ENCODE peak calls at places on chromosomes 11 and 22, in ten cellular contexts. G is stimulated activated CD4-positive, alpha-beta T cell treated with anti-CD3 and anti-CD28 coated beads, Interleukin-2, amount 100 ng/mL, for 24 hours; M is CD8-positive, alpha-beta T cell; P is non-pigmented ciliary epithelial cell; U is fibroblast of pulmonary artery; A is fibroblast of the conjunctiva; F is AG08395; N is RPMI7951; E is NCI-H510A treated with DMSO at 0.1 percent for 48 hours; I is T-helper 17 cell. Z is an unnamed sample.

GRCh38 chr11:15911377-15912044 is 444.8 kb downstream of the SOX6 start:
- DNase-seq in G (no peak), M (no peak), P (no peak), U (peak), A (no peak), F (no peak), N (no peak), E (peak), I (no peak), Z (no peak)

GRCh38 chr11:125062931-125063428 is at the start of gene SLC37A2:
- DNase-seq in G (peak), M (peak), P (no peak), U (peak), A (no peak), F (peak), N (peak), E (no peak), I (no peak), Z (peak)

GRCh38 chr22:22248878-22249277 is 4.3 kb downstream of the VPREB1 start:
- DNase-seq in G (no peak), M (no peak), P (no peak), U (no peak), A (no peak), F (no peak), N (no peak), E (peak), I (no peak), Z (no peak)

GRCh38 chr11:45385844-45386243 is 99.7 kb upstream of the SYT13 start:
- DNase-seq in G (no peak), M (no peak), P (no peak), U (no peak), A (no peak), F (no peak), N (no peak), E (no peak), I (no peak), Z (no peak)

GRCh38 chr22:25404556-25404922 is 159.9 kb upstream of the GRK3 start:
- DNase-seq in G (peak), M (no peak), P (no peak), U (no peak), A (no peak), F (no peak), N (no peak), E (no peak), I (no peak), Z (no peak)

GRCh38 chr11:96123301-96123700 is 199.4 kb upstream of the MTMR2 start:
- DNase-seq in G (no peak), M (no peak), P (no peak), U (no peak), A (no peak), F (no peak), N (no peak), E (no peak), I (no peak), Z (no peak)

GRCh38 chr11:21565283-21565682 is 627.6 kb upstream of the ANO5 start:
- DNase-seq in G (no peak), M (no peak), P (no peak), U (no peak), A (no peak), F (no peak), N (no peak), E (no peak), I (no peak), Z (no peak)

GRCh38 chr22:28250036-28250695 is 331.1 kb upstream of the PITPNB start:
- DNase-seq in G (no peak), M (no peak), P (no peak), U (no peak), A (no peak), F (no peak), N (no peak), E (no peak), I (no peak), Z (no peak)

GRCh38 chr11:1162498-1163311 is 5.0 kb downstream of the MUC5AC start:
- DNase-seq in G (no peak), M (no peak), P (no peak), U (no peak), A (no peak), F (no peak), N (no peak), E (no peak), I (no peak), Z (no peak)

GRCh38 chr11:45860348-45860747 is 13.1 kb downstream of the CRY2 start:
- DNase-seq in G (no peak), M (no peak), P (no peak), U (no peak), A (no peak), F (no peak), N (no peak), E (no peak), I (no peak), Z (no peak)

GRCh38 chr11:113833151-113833550 is 42.2 kb downstream of the USP28 start:
- DNase-seq in G (no peak), M (no peak), P (no peak), U (no peak), A (no peak), F (no peak), N (no peak), E (no peak), I (no peak), Z (no peak)

GRCh38 chr11:32088117-32088941 is 2.5 kb upstream of the RCN1 start:
- DNase-seq in G (no peak), M (no peak), P (peak), U (peak), A (peak), F (peak), N (peak), E (no peak), I (no peak), Z (peak)

GRCh38 chr11:73189315-73189714 is 28.8 kb upstream of the P2RY2 start:
- DNase-seq in G (no peak), M (no peak), P (no peak), U (no peak), A (no peak), F (no peak), N (no peak), E (no peak), I (no peak), Z (no peak)

GRCh38 chr11:105168457-105168856 is 28.9 kb upstream of the CARD18 start:
- DNase-seq in G (no peak), M (no peak), P (no peak), U (peak), A (no peak), F (peak), N (peak), E (no peak), I (no peak), Z (peak)

GRCh38 chr11:79413258-79413657 is 27.6 kb downstream of the TENM4 start:
- DNase-seq in G (no peak), M (no peak), P (no peak), U (peak), A (peak), F (peak), N (peak), E (peak), I (no peak), Z (peak)

GRCh38 chr11:120125509-120125908 is 12.4 kb downstream of the TRIM29 start:
- DNase-seq in G (no peak), M (no peak), P (no peak), U (no peak), A (no peak), F (no peak), N (no peak), E (no peak), I (no peak), Z (no peak)